ENCODE peak calls at places on chromosomes 1 and 21, in four cellular contexts. D, R, V and Y are unnamed samples.

GRCh38 chr1:246066553-246066952 is 440.5 kb downstream of the SMYD3 start:
- DNase-seq in D (no peak), R (no peak), V (no peak), Y (no peak)

GRCh38 chr1:3514404-3514803 is 59.9 kb downstream of the ARHGEF16 start:
- DNase-seq in D (no peak), R (no peak), V (no peak), Y (no peak)

GRCh38 chr1:199725002-199725401 is 302.5 kb upstream of the NR5A2 start:
- DNase-seq in D (no peak), R (no peak), V (no peak), Y (no peak)

GRCh38 chr1:36693116-36693515 is 210.4 kb upstream of the CSF3R start:
- DNase-seq in D (no peak), R (no peak), V (no peak), Y (no peak)

GRCh38 chr1:164579346-164579745 is 20.4 kb downstream of the PBX1 start:
- DNase-seq in D (no peak), R (no peak), V (no peak), Y (no peak)

GRCh38 chr1:85849660-85850059 is 141.4 kb upstream of the ZNHIT6 start:
- DNase-seq in D (no peak), R (no peak), V (peak), Y (no peak)

GRCh38 chr21:18204931-18205330 is 39.7 kb upstream of the CHODL start:
- DNase-seq in D (no peak), R (no peak), V (peak), Y (no peak)

GRCh38 chr1:155673003-155673402 is 15.6 kb downstream of the YY1AP1 start:
- DNase-seq in D (no peak), R (no peak), V (no peak), Y (no peak)

GRCh38 chr1:27616441-27616840 is 12.5 kb upstream of the AHDC1 start:
- DNase-seq in D (no peak), R (no peak), V (no peak), Y (no peak)

GRCh38 chr1:110962892-110963665 is 643 bp downstream of the LRIF1 start:
- DNase-seq in D (peak), R (peak), V (peak), Y (peak)

GRCh38 chr1:27135920-27136551 is 18.9 kb downstream of the SLC9A1 start:
- DNase-seq in D (peak), R (no peak), V (no peak), Y (no peak)

GRCh38 chr1:27575861-27576331 is 28.0 kb downstream of the AHDC1 start:
- DNase-seq in D (no peak), R (peak), V (peak), Y (no peak)

GRCh38 chr1:201350884-201351283 is 26.6 kb downstream of the TNNT2 start:
- DNase-seq in D (no peak), R (no peak), V (no peak), Y (no peak)

GRCh38 chr1:207981976-207982375 is 71.1 kb upstream of the CD34 start:
- DNase-seq in D (no peak), R (no peak), V (peak), Y (no peak)

GRCh38 chr1:156616463-156616862 is 2.8 kb upstream of the HAPLN2 start:
- DNase-seq in D (no peak), R (no peak), V (peak), Y (no peak)

GRCh38 chr1:180157108-180157507 is 2.4 kb downstream of the QSOX1 start:
- DNase-seq in D (no peak), R (no peak), V (peak), Y (no peak)

GRCh38 chr1:209736467-209737117 is 19.3 kb upstream of the TRAF3IP3 start:
- DNase-seq in D (no peak), R (no peak), V (no peak), Y (no peak)